ENCODE peak calls at places on chromosome 15, in four cellular contexts. One of them, this sample, is unnamed.

GRCh38 chr15:20340931-20341661 is 200.5 kb downstream of the GOLGA6L6 start:
- DNase-seq in H1: no peak
- DNase-seq in HepG2: no peak
- DNase-seq in GM12878: no peak
- DNase-seq in this sample: no peak

GRCh38 chr15:67177750-67178149 is 76.7 kb downstream of the AAGAB start:
- DNase-seq in H1: no peak
- DNase-seq in HepG2: no peak
- DNase-seq in GM12878: no peak
- DNase-seq in this sample: no peak

GRCh38 chr15:38538328-38539007 is 26.1 kb downstream of the RASGRP1 start:
- DNase-seq in H1: no peak
- DNase-seq in HepG2: no peak
- DNase-seq in GM12878: no peak
- DNase-seq in this sample: no peak

GRCh38 chr15:40336129-40337122 is 4.3 kb downstream of the CCDC9B start:
- DNase-seq in H1: no peak
- DNase-seq in HepG2: no peak
- DNase-seq in GM12878: no peak
- DNase-seq in this sample: no peak

GRCh38 chr15:95365615-95366107 is 964.8 kb upstream of the NR2F2 start:
- DNase-seq in H1: no peak
- DNase-seq in HepG2: no peak
- DNase-seq in GM12878: no peak
- DNase-seq in this sample: no peak

GRCh38 chr15:74172751-74173544 is 562 bp upstream of the ISLR start:
- DNase-seq in H1: no peak
- DNase-seq in HepG2: no peak
- DNase-seq in GM12878: no peak
- DNase-seq in this sample: no peak

GRCh38 chr15:51223771-51224229 is 114.6 kb downstream of the CYP19A1 start:
- DNase-seq in H1: no peak
- DNase-seq in HepG2: no peak
- DNase-seq in GM12878: no peak
- DNase-seq in this sample: no peak

GRCh38 chr15:41490355-41490754 is 3.3 kb upstream of the ITPKA start:
- DNase-seq in H1: no peak
- DNase-seq in HepG2: peak; percentile 46
- DNase-seq in GM12878: peak; percentile 56
- DNase-seq in this sample: no peak

GRCh38 chr15:57792729-57793449 is 86.4 kb downstream of the POLR2M start:
- DNase-seq in H1: no peak
- DNase-seq in HepG2: no peak
- DNase-seq in GM12878: no peak
- DNase-seq in this sample: peak; percentile 16

GRCh38 chr15:47756872-47757271 is 39.6 kb downstream of the SEMA6D start:
- DNase-seq in H1: no peak
- DNase-seq in HepG2: no peak
- DNase-seq in GM12878: no peak
- DNase-seq in this sample: no peak

GRCh38 chr15:88202231-88202630 is 54.3 kb downstream of the NTRK3 start:
- DNase-seq in H1: no peak
- DNase-seq in HepG2: no peak
- DNase-seq in GM12878: no peak
- DNase-seq in this sample: no peak

GRCh38 chr15:62153228-62153627 is 11.9 kb downstream of the C2CD4B start:
- DNase-seq in H1: no peak
- DNase-seq in HepG2: no peak
- DNase-seq in GM12878: no peak
- DNase-seq in this sample: no peak

GRCh38 chr15:88166330-88166993 is 90.1 kb downstream of the NTRK3 start:
- DNase-seq in H1: peak; percentile 3
- DNase-seq in HepG2: peak; percentile 10
- DNase-seq in GM12878: no peak
- DNase-seq in this sample: peak; percentile 30

GRCh38 chr15:47870300-47870955 is 153.1 kb downstream of the SEMA6D start:
- DNase-seq in H1: no peak
- DNase-seq in HepG2: no peak
- DNase-seq in GM12878: no peak
- DNase-seq in this sample: no peak

GRCh38 chr15:72237286-72238224 is 6.6 kb upstream of the PKM start:
- DNase-seq in H1: peak; percentile 43
- DNase-seq in HepG2: peak; percentile 85
- DNase-seq in GM12878: peak; percentile 51
- DNase-seq in this sample: peak; percentile 61

GRCh38 chr15:42474857-42475256 is 16.1 kb downstream of the ZNF106 start:
- DNase-seq in H1: no peak
- DNase-seq in HepG2: no peak
- DNase-seq in GM12878: no peak
- DNase-seq in this sample: no peak

GRCh38 chr15:59303641-59304433 is 68.8 kb downstream of the MYO1E start:
- DNase-seq in H1: no peak
- DNase-seq in HepG2: peak; percentile 46
- DNase-seq in GM12878: peak; percentile 77
- DNase-seq in this sample: no peak

GRCh38 chr15:36117394-36117793 is 462.0 kb upstream of the CDIN1 start:
- DNase-seq in H1: no peak
- DNase-seq in HepG2: no peak
- DNase-seq in GM12878: no peak
- DNase-seq in this sample: no peak

GRCh38 chr15:96720251-96720650 is 389.8 kb downstream of the NR2F2 start:
- DNase-seq in H1: no peak
- DNase-seq in HepG2: no peak
- DNase-seq in GM12878: no peak
- DNase-seq in this sample: no peak

GRCh38 chr15:76470691-76471090 is 134.1 kb downstream of the ISL2 start:
- DNase-seq in H1: no peak
- DNase-seq in HepG2: no peak
- DNase-seq in GM12878: no peak
- DNase-seq in this sample: no peak

GRCh38 chr15:38905634-38906033 is 341.0 kb upstream of the RASGRP1 start:
- DNase-seq in H1: no peak
- DNase-seq in HepG2: no peak
- DNase-seq in GM12878: no peak
- DNase-seq in this sample: no peak

GRCh38 chr15:45704329-45705249 is 69.8 kb downstream of the SQOR start:
- DNase-seq in H1: no peak
- DNase-seq in HepG2: no peak
- DNase-seq in GM12878: no peak
- DNase-seq in this sample: peak; percentile 13

GRCh38 chr15:31811641-31812040 is 218.7 kb upstream of the CHRNA7 start:
- DNase-seq in H1: no peak
- DNase-seq in HepG2: no peak
- DNase-seq in GM12878: no peak
- DNase-seq in this sample: no peak

GRCh38 chr15:70469651-70470555 is 293.5 kb downstream of the UACA start:
- DNase-seq in H1: no peak
- DNase-seq in HepG2: no peak
- DNase-seq in GM12878: no peak
- DNase-seq in this sample: no peak

GRCh38 chr15:43008150-43008549 is 87.6 kb upstream of the TTBK2 start:
- DNase-seq in H1: no peak
- DNase-seq in HepG2: no peak
- DNase-seq in GM12878: no peak
- DNase-seq in this sample: no peak

GRCh38 chr15:24764375-24765171 is 89.0 kb downstream of the NPAP1 start:
- DNase-seq in H1: no peak
- DNase-seq in HepG2: no peak
- DNase-seq in GM12878: no peak
- DNase-seq in this sample: no peak

GRCh38 chr15:34161329-34161953 is 48.5 kb downstream of the KATNBL1 start:
- DNase-seq in H1: no peak
- DNase-seq in HepG2: no peak
- DNase-seq in GM12878: no peak
- DNase-seq in this sample: no peak

GRCh38 chr15:51310064-51310463 is 28.3 kb downstream of the CYP19A1 start:
- DNase-seq in H1: no peak
- DNase-seq in HepG2: no peak
- DNase-seq in GM12878: no peak
- DNase-seq in this sample: no peak

GRCh38 chr15:82129769-82130168 is 84.0 kb upstream of the MEX3B start:
- DNase-seq in H1: no peak
- DNase-seq in HepG2: no peak
- DNase-seq in GM12878: no peak
- DNase-seq in this sample: no peak

GRCh38 chr15:74643368-74644204 is 27.9 kb downstream of the CLK3 start:
- DNase-seq in H1: no peak
- DNase-seq in HepG2: no peak
- DNase-seq in GM12878: no peak
- DNase-seq in this sample: no peak

GRCh38 chr15:72169921-72170611 is 27.5 kb downstream of the GRAMD2A start:
- DNase-seq in H1: no peak
- DNase-seq in HepG2: no peak
- DNase-seq in GM12878: no peak
- DNase-seq in this sample: no peak

GRCh38 chr15:69760263-69760855 is 307.7 kb downstream of the RPLP1 start:
- DNase-seq in H1: no peak
- DNase-seq in HepG2: no peak
- DNase-seq in GM12878: no peak
- DNase-seq in this sample: no peak

GRCh38 chr15:35289029-35289617 is 204.0 kb upstream of the NANOGP8 start:
- DNase-seq in H1: no peak
- DNase-seq in HepG2: peak; percentile 44
- DNase-seq in GM12878: no peak
- DNase-seq in this sample: peak; percentile 13

GRCh38 chr15:66786708-66787471 is 84.9 kb downstream of the SMAD6 start:
- DNase-seq in H1: no peak
- DNase-seq in HepG2: no peak
- DNase-seq in GM12878: no peak
- DNase-seq in this sample: no peak

GRCh38 chr15:59838900-59839299 is 149.8 kb upstream of the BNIP2 start:
- DNase-seq in H1: no peak
- DNase-seq in HepG2: no peak
- DNase-seq in GM12878: no peak
- DNase-seq in this sample: no peak

GRCh38 chr15:63815796-63816533 is 17.8 kb downstream of the HERC1 start:
- DNase-seq in H1: no peak
- DNase-seq in HepG2: no peak
- DNase-seq in GM12878: no peak
- DNase-seq in this sample: no peak

GRCh38 chr15:68206711-68207151 is 1.6 kb upstream of the CALML4 start:
- DNase-seq in H1: no peak
- DNase-seq in HepG2: no peak
- DNase-seq in GM12878: no peak
- DNase-seq in this sample: no peak

GRCh38 chr15:68204776-68205557 is at the start of gene CALML4:
- DNase-seq in H1: no peak
- DNase-seq in HepG2: peak; percentile 74
- DNase-seq in GM12878: no peak
- DNase-seq in this sample: no peak

GRCh38 chr15:68204361-68204760 is 771 bp downstream of the CALML4 start:
- DNase-seq in H1: no peak
- DNase-seq in HepG2: no peak
- DNase-seq in GM12878: no peak
- DNase-seq in this sample: no peak

GRCh38 chr15:68205949-68206539 is 912 bp upstream of the CALML4 start:
- DNase-seq in H1: peak; percentile 36
- DNase-seq in HepG2: no peak
- DNase-seq in GM12878: no peak
- DNase-seq in this sample: no peak

GRCh38 chr15:68205558-68205944 is 419 bp upstream of the CALML4 start:
- DNase-seq in H1: no peak
- DNase-seq in HepG2: no peak
- DNase-seq in GM12878: no peak
- DNase-seq in this sample: no peak
- TF ChIP-seq ZNF274 in H1: no peak
- TF ChIP-seq ZNF274 in HepG2: no peak
- TF ChIP-seq ZNF274 in GM12878: no peak
- TF ChIP-seq ZNF274 in this sample: no peak

GRCh38 chr15:98729446-98730042 is 81.2 kb downstream of the IGF1R start:
- DNase-seq in H1: no peak
- DNase-seq in HepG2: no peak
- DNase-seq in GM12878: no peak
- DNase-seq in this sample: no peak
- H3K9ac ChIP-seq in H1: no peak overlapping the region
- H3K9ac ChIP-seq in HepG2: no peak overlapping the region
- H3K9ac ChIP-seq in GM12878: no peak overlapping the region
- H3K9ac ChIP-seq in this sample: peak overlapping the region; percentile 17

GRCh38 chr15:90184119-90184785 is 16.9 kb upstream of the SEMA4B start:
- DNase-seq in H1: no peak
- DNase-seq in HepG2: peak; percentile 24
- DNase-seq in GM12878: peak; percentile 76
- DNase-seq in this sample: no peak
- TF ChIP-seq SUZ12 in H1: no peak
- TF ChIP-seq SUZ12 in HepG2: no peak
- TF ChIP-seq SUZ12 in GM12878: no peak
- TF ChIP-seq SUZ12 in this sample: no peak

DNA sequence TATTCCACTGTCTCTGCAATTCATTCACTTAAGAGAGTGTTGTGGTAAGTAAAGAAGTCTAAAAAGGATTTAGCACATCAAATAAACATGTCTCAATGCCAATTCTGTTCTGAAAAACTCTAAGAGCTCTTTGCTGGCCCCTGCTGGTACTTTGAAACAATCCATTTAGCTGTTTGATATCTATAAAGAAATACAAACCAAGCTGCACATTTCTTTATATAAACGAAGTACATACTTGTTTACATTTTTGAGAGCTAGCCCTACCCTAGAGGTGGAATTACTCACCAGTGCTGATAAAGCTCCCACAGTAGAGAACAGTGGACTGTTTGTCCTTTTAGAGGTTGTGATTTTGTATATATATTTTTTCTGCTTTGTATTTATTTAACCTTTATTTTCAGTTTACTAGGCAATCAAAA is 75.5 kb downstream of the NEDD4 start:
- DNase-seq in H1: no peak
- DNase-seq in HepG2: peak; percentile 58
- DNase-seq in GM12878: no peak
- DNase-seq in this sample: no peak
- TF ChIP-seq ZNF274 in H1: no peak
- TF ChIP-seq ZNF274 in HepG2: no peak
- TF ChIP-seq ZNF274 in GM12878: no peak
- TF ChIP-seq ZNF274 in this sample: no peak